ENCODE peak calls at places on chromosome 22, in four cellular contexts. K is CD4-positive, alpha-beta memory T cell; M is PC-3; T is tibial nerve. O is an unnamed sample.

GRCh38 chr22:50674127-50674493 is 1.5 kb downstream of the SHANK3 start:
- DNase-seq in K (no peak), M (no peak), T (no peak), O (no peak)

GRCh38 chr22:32307617-32308016 is 50.0 kb upstream of the RFPL3 start:
- DNase-seq in K (no peak), M (no peak), T (no peak), O (no peak)

GRCh38 chr22:17990167-17990566 is 34.2 kb downstream of the MICAL3 start:
- DNase-seq in K (no peak), M (no peak), T (no peak), O (no peak)

GRCh38 chr22:29306830-29307657 is 594 bp downstream of the GAS2L1 start:
- DNase-seq in K (no peak), M (peak; percentile 80), T (peak; percentile 74), O (peak; percentile 92)

GRCh38 chr22:42066133-42066761 is 4.4 kb downstream of the NAGA start:
- DNase-seq in K (no peak), M (no peak), T (no peak), O (no peak)

GRCh38 chr22:29359469-29359868 is 28.9 kb downstream of the AP1B1 start:
- DNase-seq in K (no peak), M (peak; percentile 51), T (peak; percentile 33), O (peak; percentile 19)

GRCh38 chr22:48488611-48489456 is 1338.8 kb downstream of the BRD1 start:
- DNase-seq in K (no peak), M (no peak), T (no peak), O (no peak)

GRCh38 chr22:49638788-49639187 is 188.9 kb downstream of the BRD1 start:
- DNase-seq in K (no peak), M (peak; percentile 82), T (no peak), O (peak; percentile 47)

GRCh38 chr22:34842630-34843029 is 223.3 kb upstream of the ISX start:
- DNase-seq in K (no peak), M (no peak), T (no peak), O (no peak)

GRCh38 chr22:30305906-30306628 is 16.8 kb upstream of the CASTOR1 start:
- DNase-seq in K (peak; percentile 80), M (no peak), T (no peak), O (no peak)

GRCh38 chr22:36065462-36065774 is 36.8 kb upstream of the RBFOX2 start:
- DNase-seq in K (no peak), M (no peak), T (no peak), O (no peak)

GRCh38 chr22:32850591-32851517 is 49.3 kb downstream of the TIMP3 start:
- DNase-seq in K (no peak), M (no peak), T (peak; percentile 93), O (no peak)

GRCh38 chr22:26418620-26419019 is 10.4 kb upstream of the ASPHD2 start:
- DNase-seq in K (no peak), M (no peak), T (no peak), O (no peak)

GRCh38 chr22:24088796-24089195 is 77.7 kb downstream of the CABIN1 start:
- DNase-seq in K (no peak), M (no peak), T (no peak), O (no peak)

GRCh38 chr22:39177791-39178190 is 25.3 kb upstream of the CBX7 start:
- DNase-seq in K (no peak), M (no peak), T (no peak), O (no peak)

GRCh38 chr22:48803993-48804810 is 1023.5 kb downstream of the BRD1 start:
- DNase-seq in K (no peak), M (no peak), T (no peak), O (no peak)

GRCh38 chr22:44862981-44863860 is 110.8 kb downstream of the ARHGAP8 start:
- DNase-seq in K (no peak), M (no peak), T (no peak), O (no peak)

GRCh38 chr22:36577019-36577418 is 48.1 kb upstream of the EIF3D start:
- DNase-seq in K (no peak), M (peak; percentile 90), T (no peak), O (no peak)

GRCh38 chr22:49688516-49689254 is 139.0 kb downstream of the BRD1 start:
- DNase-seq in K (no peak), M (no peak), T (no peak), O (no peak)

GRCh38 chr22:35883028-35883620 is 145.5 kb downstream of the RBFOX2 start:
- DNase-seq in K (no peak), M (peak; percentile 40), T (no peak), O (no peak)

GRCh38 chr22:28716686-28717085 is 24.9 kb downstream of the CHEK2 start:
- DNase-seq in K (no peak), M (no peak), T (no peak), O (no peak)

GRCh38 chr22:36196254-36197064 is 5.2 kb downstream of the APOL4 start:
- DNase-seq in K (no peak), M (no peak), T (no peak), O (no peak)

GRCh38 chr22:39012525-39013516 is 1.2 kb upstream of the APOBEC3C start:
- DNase-seq in K (no peak), M (no peak), T (no peak), O (no peak)

GRCh38 chr22:44335903-44336803 is 23.4 kb upstream of the SHISAL1 start:
- DNase-seq in K (no peak), M (peak; percentile 41), T (no peak), O (no peak)

GRCh38 chr22:43481528-43482309 is 69.9 kb downstream of the MPPED1 start:
- DNase-seq in K (no peak), M (no peak), T (no peak), O (no peak)

GRCh38 chr22:50705219-50705691 is 32.6 kb downstream of the SHANK3 start:
- DNase-seq in K (no peak), M (no peak), T (peak; percentile 20), O (peak; percentile 28)

GRCh38 chr22:27674524-27674923 is 127.0 kb downstream of the MN1 start:
- DNase-seq in K (no peak), M (no peak), T (no peak), O (no peak)

GRCh38 chr22:42347281-42347824 is 76.9 kb upstream of the TCF20 start:
- DNase-seq in K (no peak), M (no peak), T (no peak), O (no peak)

GRCh38 chr22:39240841-39241631 is 3.7 kb downstream of the PDGFB start:
- DNase-seq in K (peak; percentile 62), M (peak; percentile 49), T (peak; percentile 36), O (no peak)

GRCh38 chr22:35220221-35220620 is 37.1 kb upstream of the HMGXB4 start:
- DNase-seq in K (no peak), M (no peak), T (no peak), O (no peak)

GRCh38 chr22:43897751-43898261 is 6.0 kb upstream of the PNPLA5 start:
- DNase-seq in K (no peak), M (peak; percentile 47), T (no peak), O (no peak)

GRCh38 chr22:28952857-28953256 is 69.5 kb downstream of the ZNRF3 start:
- DNase-seq in K (no peak), M (peak; percentile 2), T (no peak), O (no peak)

GRCh38 chr22:39690901-39691620 is 120.5 kb downstream of the CACNA1I start:
- DNase-seq in K (no peak), M (no peak), T (no peak), O (peak; percentile 66)

GRCh38 chr22:47848384-47848920 is 1086.0 kb downstream of the TBC1D22A start:
- DNase-seq in K (no peak), M (no peak), T (no peak), O (no peak)

GRCh38 chr22:24156146-24156914 is 25.0 kb upstream of the SUSD2 start:
- DNase-seq in K (peak; percentile 56), M (peak; percentile 12), T (no peak), O (no peak)

GRCh38 chr22:28817919-28818859 is 17.8 kb upstream of the XBP1 start:
- DNase-seq in K (no peak), M (peak; percentile 19), T (no peak), O (no peak)

GRCh38 chr22:43225609-43226008 is 38.7 kb upstream of the TTLL12 start:
- DNase-seq in K (no peak), M (no peak), T (no peak), O (no peak)

DNA sequence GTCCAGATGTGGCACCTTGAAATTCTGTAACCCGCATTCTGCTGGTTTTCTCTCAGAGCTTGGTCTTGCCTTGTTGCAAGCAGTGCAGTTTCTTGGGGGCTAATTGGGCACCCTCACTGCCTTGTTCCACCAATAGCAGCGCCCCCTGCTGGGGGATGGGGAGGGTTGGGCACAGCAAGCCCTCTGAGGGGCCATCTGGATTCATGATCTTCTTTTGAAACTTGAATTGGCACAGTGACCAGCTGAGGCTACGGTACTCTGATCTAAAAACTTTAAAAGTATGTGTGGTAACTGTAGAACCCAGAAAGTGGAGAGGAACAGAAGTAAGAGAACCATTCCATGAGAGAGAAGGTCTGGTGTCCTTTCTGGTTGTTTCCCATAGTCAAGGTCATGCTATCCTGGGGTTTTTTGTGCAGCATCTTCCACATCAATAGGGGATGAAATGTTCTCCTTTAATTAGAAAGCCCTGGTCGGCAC is 64.2 kb downstream of the MED15 start:
- DNase-seq in K (peak; percentile 60), M (peak; percentile 7), T (no peak), O (no peak)
- H3K4me1 ChIP-seq in K (peaks cover 69% of the 10 kb centered on the region), M (peaks cover 44% of the 10 kb centered on the region), T (no peaks in the 10 kb centered on the region), O (no peaks in the 10 kb centered on the region)

GRCh38 chr22:20857247-20857643 is 1.4 kb downstream of the PI4KA start:
- DNase-seq in K (no peak), M (no peak), T (no peak), O (no peak)
- H3K4me3 ChIP-seq in K (peak overlapping the region; percentile 18), M (peak overlapping the region; percentile 91), T (no peak overlapping the region), O (peak overlapping the region; percentile 82)

DNA sequence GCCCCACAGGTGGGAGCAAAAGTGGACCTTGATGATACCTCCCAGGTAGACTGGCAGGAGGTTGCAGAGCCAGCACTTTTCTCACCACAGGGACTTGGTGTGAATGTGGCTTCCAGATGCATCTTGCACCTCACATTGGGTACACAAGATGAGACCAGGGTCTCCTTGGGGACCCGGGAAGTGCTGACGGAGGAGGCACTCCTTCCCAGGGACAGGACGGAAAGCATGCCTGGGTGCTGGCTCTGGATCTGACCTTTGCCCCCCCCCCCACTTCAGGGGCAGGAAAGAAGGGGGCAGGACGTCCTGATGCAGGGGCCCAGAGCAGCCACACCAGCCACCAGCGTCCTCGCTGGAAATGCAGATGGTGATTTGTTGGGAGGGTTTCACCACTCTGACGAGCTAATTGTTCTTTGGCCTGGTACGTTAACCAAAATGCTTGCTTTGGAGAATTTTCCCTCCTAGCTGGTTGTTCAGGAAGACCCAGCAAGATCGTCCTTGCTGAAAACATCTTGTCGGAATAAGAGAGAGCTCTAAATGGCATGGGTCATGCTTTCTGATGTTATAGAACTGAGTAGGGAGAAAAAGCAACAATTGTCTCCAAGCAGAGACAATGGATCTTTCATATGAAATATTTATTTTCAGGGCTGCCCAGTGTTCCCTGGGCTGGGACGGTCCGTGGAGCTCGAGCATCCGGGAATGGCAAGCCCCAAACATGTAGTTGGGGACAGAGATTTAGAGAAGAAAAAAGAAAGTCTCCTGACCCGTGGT is 74.4 kb upstream of the PPARA start:
- DNase-seq in K (no peak), M (no peak), T (no peak), O (no peak)
- H3K4me1 ChIP-seq in K (peaks cover 30% of the 10 kb centered on the region), M (peaks cover 29% of the 10 kb centered on the region), T (no peaks in the 10 kb centered on the region), O (peaks cover 34% of the 10 kb centered on the region)

GRCh38 chr22:22893077-22893805 is 5.6 kb downstream of the IGLL5 start:
- DNase-seq in K (no peak), M (no peak), T (no peak), O (no peak)
- H3K4me3 ChIP-seq in K (no peak overlapping the region), M (no peak overlapping the region), T (no peak overlapping the region), O (no peak overlapping the region)

O was measured in HAP-1.